ENCODE peak calls at places on chromosomes 11 and 22, in eight cellular contexts. One of them, this sample, is unnamed.
A peak's percentile ranks its signal among the peaks of the same experiment; 100 is the strongest.

GRCh38 chr22:22085702-22086500 is 103.3 kb upstream of the TOP3B start:
- DNase-seq in GM18507: no peak
- DNase-seq in breast epithelium: no peak
- DNase-seq in GM20000: no peak
- DNase-seq in NCI-H1417: no peak
- DNase-seq in stimulated activated CD8-positive, alpha-beta memory T cell treated with anti-CD3 and anti-CD28 coated beads, Interleukin-4, amount 100 ng/mL, for 24 hours: no peak
- DNase-seq in H9: no peak
- DNase-seq in ACHN: peak; percentile 11
- DNase-seq in this sample: no peak

GRCh38 chr22:44392446-44392921 is 79.7 kb upstream of the SHISAL1 start:
- DNase-seq in stimulated activated CD8-positive, alpha-beta memory T cell treated with anti-CD3 and anti-CD28 coated beads, Interleukin-4, amount 100 ng/mL, for 24 hours: no peak
- DNase-seq in breast epithelium: no peak
- DNase-seq in GM18507: no peak
- DNase-seq in ACHN: no peak
- DNase-seq in H9: peak; percentile 21
- DNase-seq in GM20000: no peak
- DNase-seq in NCI-H1417: no peak
- DNase-seq in this sample: no peak

GRCh38 chr11:131897976-131898375 is 527.6 kb downstream of the NTM start:
- DNase-seq in H9: no peak
- DNase-seq in stimulated activated CD8-positive, alpha-beta memory T cell treated with anti-CD3 and anti-CD28 coated beads, Interleukin-4, amount 100 ng/mL, for 24 hours: no peak
- DNase-seq in ACHN: no peak
- DNase-seq in GM20000: no peak
- DNase-seq in GM18507: no peak
- DNase-seq in breast epithelium: no peak
- DNase-seq in NCI-H1417: no peak
- DNase-seq in this sample: no peak

GRCh38 chr22:21449531-21450319 is 17.5 kb upstream of the TMEM191C start:
- DNase-seq in GM18507: no peak
- DNase-seq in stimulated activated CD8-positive, alpha-beta memory T cell treated with anti-CD3 and anti-CD28 coated beads, Interleukin-4, amount 100 ng/mL, for 24 hours: no peak
- DNase-seq in H9: peak; percentile 21
- DNase-seq in NCI-H1417: no peak
- DNase-seq in GM20000: no peak
- DNase-seq in breast epithelium: no peak
- DNase-seq in ACHN: no peak
- DNase-seq in this sample: no peak

GRCh38 chr11:125345706-125346561 is 150.1 kb downstream of the FEZ1 start:
- DNase-seq in stimulated activated CD8-positive, alpha-beta memory T cell treated with anti-CD3 and anti-CD28 coated beads, Interleukin-4, amount 100 ng/mL, for 24 hours: peak; percentile 16
- DNase-seq in H9: peak; percentile 69
- DNase-seq in GM18507: peak; percentile 22
- DNase-seq in NCI-H1417: peak; percentile 80
- DNase-seq in breast epithelium: peak; percentile 52
- DNase-seq in GM20000: peak; percentile 68
- DNase-seq in ACHN: peak; percentile 33
- DNase-seq in this sample: peak; percentile 58

GRCh38 chr11:76056881-76057280 is 149.4 kb downstream of the WNT11 start:
- DNase-seq in GM20000: no peak
- DNase-seq in ACHN: no peak
- DNase-seq in stimulated activated CD8-positive, alpha-beta memory T cell treated with anti-CD3 and anti-CD28 coated beads, Interleukin-4, amount 100 ng/mL, for 24 hours: no peak
- DNase-seq in H9: no peak
- DNase-seq in breast epithelium: no peak
- DNase-seq in GM18507: no peak
- DNase-seq in NCI-H1417: no peak
- DNase-seq in this sample: no peak

GRCh38 chr11:45641961-45642360 is 23.5 kb downstream of the CHST1 start:
- DNase-seq in H9: no peak
- DNase-seq in stimulated activated CD8-positive, alpha-beta memory T cell treated with anti-CD3 and anti-CD28 coated beads, Interleukin-4, amount 100 ng/mL, for 24 hours: no peak
- DNase-seq in ACHN: no peak
- DNase-seq in GM20000: no peak
- DNase-seq in NCI-H1417: no peak
- DNase-seq in breast epithelium: no peak
- DNase-seq in GM18507: no peak
- DNase-seq in this sample: no peak

GRCh38 chr11:106424111-106424510 is 346.6 kb downstream of the AASDHPPT start:
- DNase-seq in H9: no peak
- DNase-seq in GM18507: no peak
- DNase-seq in NCI-H1417: no peak
- DNase-seq in stimulated activated CD8-positive, alpha-beta memory T cell treated with anti-CD3 and anti-CD28 coated beads, Interleukin-4, amount 100 ng/mL, for 24 hours: no peak
- DNase-seq in breast epithelium: no peak
- DNase-seq in GM20000: no peak
- DNase-seq in ACHN: peak; percentile 26
- DNase-seq in this sample: no peak

GRCh38 chr22:37184816-37185541 is 3.1 kb downstream of the C1QTNF6 start:
- DNase-seq in stimulated activated CD8-positive, alpha-beta memory T cell treated with anti-CD3 and anti-CD28 coated beads, Interleukin-4, amount 100 ng/mL, for 24 hours: no peak
- DNase-seq in GM18507: no peak
- DNase-seq in NCI-H1417: no peak
- DNase-seq in H9: no peak
- DNase-seq in ACHN: no peak
- DNase-seq in GM20000: no peak
- DNase-seq in breast epithelium: no peak
- DNase-seq in this sample: no peak

GRCh38 chr11:127066426-127067090 is 66.0 kb upstream of the KIRREL3 start:
- DNase-seq in H9: no peak
- DNase-seq in GM20000: no peak
- DNase-seq in stimulated activated CD8-positive, alpha-beta memory T cell treated with anti-CD3 and anti-CD28 coated beads, Interleukin-4, amount 100 ng/mL, for 24 hours: no peak
- DNase-seq in ACHN: no peak
- DNase-seq in breast epithelium: no peak
- DNase-seq in GM18507: no peak
- DNase-seq in NCI-H1417: no peak
- DNase-seq in this sample: no peak

GRCh38 chr11:44729718-44730117 is 3.0 kb downstream of the TSPAN18 start:
- DNase-seq in breast epithelium: no peak
- DNase-seq in NCI-H1417: no peak
- DNase-seq in ACHN: no peak
- DNase-seq in stimulated activated CD8-positive, alpha-beta memory T cell treated with anti-CD3 and anti-CD28 coated beads, Interleukin-4, amount 100 ng/mL, for 24 hours: no peak
- DNase-seq in H9: no peak
- DNase-seq in GM20000: peak; percentile 23
- DNase-seq in GM18507: no peak
- DNase-seq in this sample: no peak

GRCh38 chr11:75954039-75954438 is 139.0 kb downstream of the UVRAG start:
- DNase-seq in GM20000: no peak
- DNase-seq in stimulated activated CD8-positive, alpha-beta memory T cell treated with anti-CD3 and anti-CD28 coated beads, Interleukin-4, amount 100 ng/mL, for 24 hours: no peak
- DNase-seq in H9: no peak
- DNase-seq in NCI-H1417: peak; percentile 44
- DNase-seq in breast epithelium: no peak
- DNase-seq in GM18507: no peak
- DNase-seq in ACHN: no peak
- DNase-seq in this sample: no peak

GRCh38 chr11:129451524-129451923 is 75.9 kb downstream of the BARX2 start:
- DNase-seq in stimulated activated CD8-positive, alpha-beta memory T cell treated with anti-CD3 and anti-CD28 coated beads, Interleukin-4, amount 100 ng/mL, for 24 hours: no peak
- DNase-seq in ACHN: no peak
- DNase-seq in breast epithelium: no peak
- DNase-seq in GM20000: no peak
- DNase-seq in NCI-H1417: no peak
- DNase-seq in H9: no peak
- DNase-seq in GM18507: no peak
- DNase-seq in this sample: no peak

GRCh38 chr22:26139320-26139719 is 29.9 kb upstream of the SEZ6L start:
- DNase-seq in NCI-H1417: peak; percentile 2
- DNase-seq in stimulated activated CD8-positive, alpha-beta memory T cell treated with anti-CD3 and anti-CD28 coated beads, Interleukin-4, amount 100 ng/mL, for 24 hours: no peak
- DNase-seq in breast epithelium: peak; percentile 83
- DNase-seq in GM20000: no peak
- DNase-seq in H9: no peak
- DNase-seq in ACHN: peak; percentile 19
- DNase-seq in GM18507: no peak
- DNase-seq in this sample: peak; percentile 58

GRCh38 chr11:14237333-14237988 is 121.5 kb downstream of the RRAS2 start:
- DNase-seq in GM20000: peak; percentile 68
- DNase-seq in NCI-H1417: no peak
- DNase-seq in breast epithelium: no peak
- DNase-seq in ACHN: no peak
- DNase-seq in stimulated activated CD8-positive, alpha-beta memory T cell treated with anti-CD3 and anti-CD28 coated beads, Interleukin-4, amount 100 ng/mL, for 24 hours: no peak
- DNase-seq in H9: no peak
- DNase-seq in GM18507: peak; percentile 23
- DNase-seq in this sample: no peak

GRCh38 chr11:34343686-34344085 is 14.1 kb downstream of the ABTB2 start:
- DNase-seq in ACHN: no peak
- DNase-seq in stimulated activated CD8-positive, alpha-beta memory T cell treated with anti-CD3 and anti-CD28 coated beads, Interleukin-4, amount 100 ng/mL, for 24 hours: no peak
- DNase-seq in GM20000: no peak
- DNase-seq in GM18507: no peak
- DNase-seq in H9: no peak
- DNase-seq in breast epithelium: no peak
- DNase-seq in NCI-H1417: no peak
- DNase-seq in this sample: no peak

GRCh38 chr22:39745789-39746188 is 147.8 kb downstream of the ENTHD1 start:
- DNase-seq in NCI-H1417: no peak
- DNase-seq in breast epithelium: no peak
- DNase-seq in GM20000: peak; percentile 38
- DNase-seq in ACHN: no peak
- DNase-seq in stimulated activated CD8-positive, alpha-beta memory T cell treated with anti-CD3 and anti-CD28 coated beads, Interleukin-4, amount 100 ng/mL, for 24 hours: no peak
- DNase-seq in GM18507: no peak
- DNase-seq in H9: no peak
- DNase-seq in this sample: no peak

GRCh38 chr11:75380716-75381420 is 18.4 kb upstream of the RPS3 start:
- DNase-seq in H9: no peak
- DNase-seq in breast epithelium: peak; percentile 60
- DNase-seq in NCI-H1417: no peak
- DNase-seq in ACHN: no peak
- DNase-seq in stimulated activated CD8-positive, alpha-beta memory T cell treated with anti-CD3 and anti-CD28 coated beads, Interleukin-4, amount 100 ng/mL, for 24 hours: no peak
- DNase-seq in GM18507: no peak
- DNase-seq in GM20000: no peak
- DNase-seq in this sample: no peak

GRCh38 chr11:124725719-124726105 is 14.0 kb upstream of the NRGN start:
- DNase-seq in ACHN: no peak
- DNase-seq in GM20000: no peak
- DNase-seq in NCI-H1417: no peak
- DNase-seq in H9: no peak
- DNase-seq in stimulated activated CD8-positive, alpha-beta memory T cell treated with anti-CD3 and anti-CD28 coated beads, Interleukin-4, amount 100 ng/mL, for 24 hours: no peak
- DNase-seq in breast epithelium: no peak
- DNase-seq in GM18507: no peak
- DNase-seq in this sample: no peak

GRCh38 chr22:30906411-30906810 is 62.2 kb downstream of the MORC2 start:
- DNase-seq in H9: no peak
- DNase-seq in NCI-H1417: no peak
- DNase-seq in stimulated activated CD8-positive, alpha-beta memory T cell treated with anti-CD3 and anti-CD28 coated beads, Interleukin-4, amount 100 ng/mL, for 24 hours: no peak
- DNase-seq in breast epithelium: no peak
- DNase-seq in GM20000: no peak
- DNase-seq in GM18507: no peak
- DNase-seq in ACHN: no peak
- DNase-seq in this sample: no peak

GRCh38 chr11:2737876-2738275 is 38.1 kb upstream of the KCNQ1OT1 start:
- DNase-seq in GM20000: no peak
- DNase-seq in ACHN: no peak
- DNase-seq in stimulated activated CD8-positive, alpha-beta memory T cell treated with anti-CD3 and anti-CD28 coated beads, Interleukin-4, amount 100 ng/mL, for 24 hours: no peak
- DNase-seq in H9: no peak
- DNase-seq in breast epithelium: no peak
- DNase-seq in NCI-H1417: no peak
- DNase-seq in GM18507: no peak
- DNase-seq in this sample: no peak

GRCh38 chr11:72239849-72240460 is 4.0 kb downstream of the PHOX2A start:
- DNase-seq in GM20000: no peak
- DNase-seq in H9: peak; percentile 43
- DNase-seq in GM18507: no peak
- DNase-seq in stimulated activated CD8-positive, alpha-beta memory T cell treated with anti-CD3 and anti-CD28 coated beads, Interleukin-4, amount 100 ng/mL, for 24 hours: no peak
- DNase-seq in ACHN: peak; percentile 20
- DNase-seq in breast epithelium: no peak
- DNase-seq in NCI-H1417: peak; percentile 64
- DNase-seq in this sample: no peak